ENCODE peak calls at places on chromosome 7, in four cellular contexts. H, K, J and I are unnamed samples.

GRCh38 chr7:158322616-158323530 is 264.8 kb downstream of the PTPRN2 start:
- DNase-seq in J (no peak), H (no peak), K (peak), I (no peak)

GRCh38 chr7:35185908-35186731 is 67.8 kb downstream of the TBX20 start:
- DNase-seq in H (no peak), J (no peak), K (no peak), I (no peak)

GRCh38 chr7:84714765-84715164 is 472.1 kb downstream of the SEMA3D start:
- DNase-seq in K (no peak), J (no peak), H (no peak), I (no peak)

GRCh38 chr7:3272691-3273141 is 28.3 kb upstream of the SDK1 start:
- DNase-seq in K (no peak), J (no peak), H (peak), I (no peak)

GRCh38 chr7:70016044-70016770 is 417.9 kb downstream of the AUTS2 start:
- DNase-seq in J (no peak), K (no peak), H (peak), I (no peak)

GRCh38 chr7:82534687-82535086 is 91.1 kb upstream of the CACNA2D1 start:
- DNase-seq in H (peak), K (no peak), J (no peak), I (no peak)

GRCh38 chr7:120218702-120219101 is 54.3 kb upstream of the KCND2 start:
- DNase-seq in J (no peak), H (no peak), K (no peak), I (no peak)

GRCh38 chr7:13077466-13077865 is 390.0 kb downstream of the ARL4A start:
- DNase-seq in H (no peak), J (no peak), K (no peak), I (no peak)

GRCh38 chr7:149690688-149691446 is 82.5 kb downstream of the ZNF467 start:
- DNase-seq in J (no peak), H (peak), K (no peak), I (no peak)

GRCh38 chr7:4525884-4526283 is 156.2 kb upstream of the FOXK1 start:
- DNase-seq in J (no peak), H (no peak), K (no peak), I (no peak)

GRCh38 chr7:112160130-112160770 is 45.9 kb downstream of the DOCK4 start:
- DNase-seq in K (no peak), H (no peak), J (no peak), I (no peak)

GRCh38 chr7:43764039-43764789 is 5.7 kb downstream of the BLVRA start:
- DNase-seq in J (peak), K (peak), H (no peak), I (peak)

GRCh38 chr7:84248267-84248666 is 53.7 kb upstream of the SEMA3A start:
- DNase-seq in J (no peak), K (no peak), H (no peak), I (no peak)

GRCh38 chr7:43449577-43449976 is 133.3 kb upstream of the STK17A start:
- DNase-seq in K (no peak), H (no peak), J (no peak), I (no peak)

GRCh38 chr7:33798671-33799325 is 106.5 kb upstream of the BMPER start:
- DNase-seq in J (no peak), H (no peak), K (no peak), I (no peak)

GRCh38 chr7:2081526-2082356 is 151.0 kb downstream of the MAD1L1 start:
- DNase-seq in K (no peak), J (no peak), H (no peak), I (no peak)

GRCh38 chr7:108142180-108142579 is 12.0 kb upstream of the LAMB4 start:
- DNase-seq in J (no peak), K (no peak), H (no peak), I (no peak)

GRCh38 chr7:145868935-145869334 is 247.7 kb upstream of the CNTNAP2 start:
- DNase-seq in J (no peak), H (no peak), K (no peak), I (no peak)

GRCh38 chr7:157005456-157006204 is 4.8 kb downstream of the MNX1 start:
- DNase-seq in H (no peak), K (no peak), J (no peak), I (no peak)

GRCh38 chr7:137916980-137917645 is 70.3 kb upstream of the DGKI start:
- DNase-seq in H (no peak), J (no peak), K (no peak), I (no peak)

GRCh38 chr7:50212016-50212325 is 92.5 kb upstream of the IKZF1 start:
- DNase-seq in H (no peak), K (no peak), J (no peak), I (no peak)

GRCh38 chr7:36214608-36215016 is 61.6 kb downstream of the EEPD1 start:
- DNase-seq in H (no peak), J (no peak), K (no peak), I (no peak)

GRCh38 chr7:75914655-75915415 is at the start of gene POR:
- DNase-seq in J (peak), K (peak), H (peak), I (peak)

GRCh38 chr7:12314199-12314598 is 89.5 kb downstream of the VWDE start:
- DNase-seq in J (no peak), H (no peak), K (no peak), I (no peak)

GRCh38 chr7:2553831-2554581 is 1.3 kb downstream of the BRAT1 start:
- DNase-seq in K (no peak), H (no peak), J (no peak), I (no peak)

GRCh38 chr7:21828846-21829245 is 116.9 kb downstream of the CDCA7L start:
- DNase-seq in K (no peak), H (no peak), J (no peak), I (no peak)

GRCh38 chr7:32257632-32258031 is 187.4 kb upstream of the PDE1C start:
- DNase-seq in H (no peak), J (no peak), K (peak), I (no peak)
- TF ChIP-seq CTCF in H (no peak), J (no peak), K (no peak), I (no peak)

GRCh38 chr7:47464266-47464665 is 117.6 kb downstream of the TNS3 start:
- DNase-seq in H (no peak), K (no peak), J (no peak), I (no peak)

GRCh38 chr7:47460251-47460989 is 121.5 kb downstream of the TNS3 start:
- DNase-seq in K (no peak), J (no peak), H (no peak), I (no peak)

GRCh38 chr7:47458486-47458885 is 123.4 kb downstream of the TNS3 start:
- DNase-seq in J (no peak), H (no peak), K (no peak), I (no peak)

GRCh38 chr7:47458057-47458456 is 123.9 kb downstream of the TNS3 start:
- DNase-seq in J (peak), K (no peak), H (no peak), I (no peak)

GRCh38 chr7:47461161-47461560 is 120.8 kb downstream of the TNS3 start:
- DNase-seq in K (no peak), J (no peak), H (no peak), I (no peak)
- TF ChIP-seq CTCF in K (no peak), J (no peak), H (no peak), I (no peak)

GRCh38 chr7:129825005-129825553 is 127.7 kb downstream of the UBE2H start:
- DNase-seq in J (no peak), K (peak), H (peak), I (peak)
- TF ChIP-seq CTCF in J (no peak), K (peak), H (no peak), I (no peak)

DNA sequence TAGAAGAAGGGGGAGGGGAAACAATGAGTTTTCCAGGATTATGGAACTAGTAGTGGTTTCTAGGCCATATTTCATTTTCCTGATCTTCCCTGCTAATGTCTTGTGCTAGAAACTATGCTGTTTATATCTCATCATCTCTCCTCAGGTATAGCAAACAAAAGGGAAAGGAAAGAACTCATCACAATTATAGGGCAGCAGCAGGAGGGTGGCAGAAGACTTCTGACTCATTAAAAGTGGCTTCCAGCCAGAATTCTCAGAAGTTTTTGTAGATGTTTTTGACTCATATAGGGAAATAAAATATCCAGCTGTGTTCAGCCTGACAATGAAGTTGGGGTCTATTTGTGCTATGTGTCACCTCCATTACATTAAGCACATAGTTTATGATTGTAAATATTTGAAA is 6.5 kb downstream of the AHR start:
- DNase-seq in H (peak), K (no peak), J (no peak), I (no peak)
- TF ChIP-seq CTCF in H (no peak), K (no peak), J (no peak), I (no peak)